ENCODE peak calls at places on chromosome 12, in four cellular contexts. H is Right ventricle myocardium superior, R is coronary artery, A is AG09309. U is an unnamed sample.

GRCh38 chr12:56699020-56699661 is 11.1 kb upstream of the PTGES3 start:
- DNase-seq in H (no peak), R (no peak), A (no peak), U (no peak)

GRCh38 chr12:88723219-88723618 is 142.9 kb upstream of the KITLG start:
- DNase-seq in H (no peak), R (no peak), A (peak; percentile 70), U (no peak)

GRCh38 chr12:88993655-88994054 is 358.6 kb downstream of the DUSP6 start:
- DNase-seq in H (no peak), R (no peak), A (peak; percentile 48), U (no peak)

GRCh38 chr12:110079477-110080400 is 31.4 kb upstream of the C12orf76 start:
- DNase-seq in H (peak; percentile 75), R (no peak), A (no peak), U (peak; percentile 61)

GRCh38 chr12:131345521-131346436 is 365.1 kb upstream of the SFSWAP start:
- DNase-seq in H (no peak), R (peak; percentile 53), A (no peak), U (no peak)

GRCh38 chr12:38638401-38638800 is 267.0 kb downstream of the CPNE8 start:
- DNase-seq in H (no peak), R (no peak), A (no peak), U (no peak)

GRCh38 chr12:102182635-102183034 is 15.0 kb downstream of the PMCH start:
- DNase-seq in H (no peak), R (no peak), A (no peak), U (no peak)

GRCh38 chr12:34400423-34400881 is 378.2 kb downstream of the ALG10 start:
- DNase-seq in H (peak; percentile 5), R (peak; percentile 58), A (no peak), U (no peak)

GRCh38 chr12:128823216-128823915 is 392 bp downstream of the SLC15A4 start:
- DNase-seq in H (peak; percentile 51), R (no peak), A (no peak), U (no peak)